ENCODE peak calls at places on chromosomes 12 and 14, in five cellular contexts. R is GM18507, S is AG09319, I is ELF-1, D is cardiac muscle cell. P is an unnamed sample.

GRCh38 chr14:70093156-70093555 is 95.6 kb downstream of the SLC8A3 start:
- DNase-seq in S (no peak), R (no peak), I (no peak), D (no peak), P (no peak)

GRCh38 chr12:27821259-27821973 is 41.4 kb upstream of the MANSC4 start:
- DNase-seq in S (peak; percentile 29), D (peak; percentile 86), R (peak; percentile 30), I (peak; percentile 60), P (peak; percentile 61)

GRCh38 chr12:3905664-3906063 is 32.5 kb upstream of the PARP11 start:
- DNase-seq in I (no peak), R (no peak), D (no peak), S (no peak), P (no peak)

GRCh38 chr12:9115731-9116689 is at the start of gene A2M:
- DNase-seq in D (peak; percentile 47), I (no peak), S (no peak), R (no peak), P (no peak)

GRCh38 chr14:97277711-97278110 is 480.5 kb downstream of the VRK1 start:
- DNase-seq in D (no peak), I (peak; percentile 83), R (no peak), S (no peak), P (no peak)

GRCh38 chr12:31279525-31279924 is 46.4 kb downstream of the SINHCAF start:
- DNase-seq in S (no peak), D (peak; percentile 5), R (no peak), I (no peak), P (no peak)

GRCh38 chr14:100708349-100709217 is 18.1 kb upstream of the DLK1 start:
- DNase-seq in I (peak; percentile 81), R (no peak), S (no peak), D (peak; percentile 66), P (no peak)

GRCh38 chr12:92927055-92927435 is 2.0 kb downstream of the EEA1 start:
- DNase-seq in S (peak; percentile 1), I (peak; percentile 39), D (peak; percentile 38), R (no peak), P (no peak)

GRCh38 chr12:40224439-40225291 is at the start of gene LRRK2:
- DNase-seq in I (peak; percentile 47), R (no peak), D (peak; percentile 67), S (peak; percentile 54), P (peak; percentile 46)

GRCh38 chr14:76307786-76308780 is 67.9 kb upstream of the ESRRB start:
- DNase-seq in I (no peak), S (no peak), D (no peak), R (no peak), P (no peak)

GRCh38 chr12:47769234-47770085 is 3.6 kb upstream of the SLC48A1 start:
- DNase-seq in D (no peak), S (no peak), R (no peak), I (no peak), P (no peak)

GRCh38 chr12:48795550-48796455 is 6.9 kb upstream of the ADCY6 start:
- DNase-seq in I (peak; percentile 89), S (peak; percentile 44), R (no peak), D (peak; percentile 75), P (peak; percentile 69)

GRCh38 chr12:109987615-109988014 is 8.6 kb downstream of the GIT2 start:
- DNase-seq in R (no peak), I (no peak), D (no peak), S (no peak), P (no peak)

GRCh38 chr12:57895337-57896138 is 45.8 kb upstream of the ATP23 start:
- DNase-seq in S (no peak), R (no peak), D (no peak), I (no peak), P (no peak)

GRCh38 chr14:93005838-93006237 is 82.9 kb downstream of the CHGA start:
- DNase-seq in R (no peak), S (no peak), D (no peak), I (no peak), P (no peak)

GRCh38 chr12:127414186-127414585 is 852.8 kb upstream of the TMEM132C start:
- DNase-seq in R (no peak), D (no peak), S (no peak), I (no peak), P (no peak)

GRCh38 chr12:105427883-105428282 is 97.4 kb downstream of the C12orf75 start:
- DNase-seq in I (no peak), S (no peak), D (no peak), R (no peak), P (no peak)

GRCh38 chr14:56338674-56339073 is 220.5 kb downstream of the PELI2 start:
- DNase-seq in I (no peak), S (no peak), R (no peak), D (no peak), P (no peak)

GRCh38 chr14:68552597-68552996 is 240.3 kb downstream of the ZFP36L1 start:
- DNase-seq in R (no peak), D (no peak), I (no peak), S (no peak), P (no peak)

GRCh38 chr12:115354007-115354452 is 670.1 kb upstream of the TBX3 start:
- DNase-seq in I (no peak), S (peak; percentile 90), D (no peak), R (no peak), P (no peak)

GRCh38 chr14:99794156-99794780 is 1.1 kb downstream of the EML1 start:
- DNase-seq in R (no peak), I (no peak), S (no peak), D (no peak), P (no peak)

GRCh38 chr14:89137514-89138163 is 279.4 kb downstream of the FOXN3 start:
- DNase-seq in D (no peak), R (no peak), I (no peak), S (peak; percentile 92), P (no peak)

GRCh38 chr12:128807161-128807724 is 16.5 kb downstream of the SLC15A4 start:
- DNase-seq in D (no peak), S (no peak), R (no peak), I (no peak), P (no peak)

GRCh38 chr12:91902860-91903683 is 242.6 kb downstream of the BTG1 start:
- DNase-seq in R (no peak), S (no peak), I (no peak), D (no peak), P (no peak)

GRCh38 chr12:989751-990278 is 1.2 kb upstream of the ERC1 start:
- DNase-seq in S (no peak), R (no peak), D (peak; percentile 55), I (peak; percentile 47), P (no peak)

GRCh38 chr12:91180577-91180976 is 2.0 kb downstream of the DCN start:
- DNase-seq in S (peak; percentile 81), D (no peak), I (no peak), R (no peak), P (no peak)

GRCh38 chr12:104213952-104214351 is 1.6 kb upstream of the TXNRD1 start:
- DNase-seq in S (peak; percentile 97), R (no peak), D (no peak), I (no peak), P (no peak)

GRCh38 chr12:62813031-62813829 is 121.7 kb downstream of the PPM1H start:
- DNase-seq in S (peak; percentile 44), I (peak; percentile 58), D (peak; percentile 76), R (no peak), P (peak; percentile 40)

GRCh38 chr14:101183376-101184103 is 280.0 kb upstream of the RTL1 start:
- DNase-seq in I (peak; percentile 88), R (no peak), D (peak; percentile 78), S (no peak), P (peak; percentile 90)